ENCODE peak calls at places on chromosomes 13 and 19, in five cellular contexts. One of them, this sample, is unnamed.

GRCh38 chr13:48412100-48412556 is 785 bp downstream of the LPAR6 start:
- DNase-seq in tibial artery: no peak
- DNase-seq in heart right ventricle: no peak
- DNase-seq in H9: no peak
- DNase-seq in upper lobe of right lung: no peak
- DNase-seq in this sample: no peak

GRCh38 chr13:46654956-46655726 is 102.2 kb downstream of the LRCH1 start:
- DNase-seq in tibial artery: no peak
- DNase-seq in heart right ventricle: no peak
- DNase-seq in upper lobe of right lung: no peak
- DNase-seq in H9: no peak
- DNase-seq in this sample: no peak

GRCh38 chr13:38086721-38087120 is 217.1 kb upstream of the TRPC4 start:
- DNase-seq in tibial artery: no peak
- DNase-seq in H9: no peak
- DNase-seq in heart right ventricle: no peak
- DNase-seq in upper lobe of right lung: peak; percentile 40
- DNase-seq in this sample: no peak

GRCh38 chr13:60754211-60754610 is 357.2 kb downstream of the TDRD3 start:
- DNase-seq in upper lobe of right lung: no peak
- DNase-seq in H9: no peak
- DNase-seq in tibial artery: no peak
- DNase-seq in heart right ventricle: peak; percentile 4
- DNase-seq in this sample: no peak

GRCh38 chr19:57477191-57478008 is at the start of gene ZNF772:
- DNase-seq in upper lobe of right lung: peak; percentile 87
- DNase-seq in heart right ventricle: peak; percentile 84
- DNase-seq in tibial artery: peak; percentile 90
- DNase-seq in H9: peak; percentile 91
- DNase-seq in this sample: peak; percentile 92

GRCh38 chr19:31528261-31528660 is 179.0 kb upstream of the TSHZ3 start:
- DNase-seq in tibial artery: no peak
- DNase-seq in upper lobe of right lung: no peak
- DNase-seq in H9: no peak
- DNase-seq in heart right ventricle: no peak
- DNase-seq in this sample: no peak

GRCh38 chr13:99103536-99103935 is 97.1 kb upstream of the UBAC2 start:
- DNase-seq in upper lobe of right lung: no peak
- DNase-seq in heart right ventricle: no peak
- DNase-seq in tibial artery: no peak
- DNase-seq in H9: peak; percentile 40
- DNase-seq in this sample: no peak

GRCh38 chr19:47374876-47375693 is 26.0 kb downstream of the DHX34 start:
- DNase-seq in heart right ventricle: no peak
- DNase-seq in H9: no peak
- DNase-seq in tibial artery: no peak
- DNase-seq in upper lobe of right lung: no peak
- DNase-seq in this sample: no peak

GRCh38 chr13:59671853-59672252 is 491.9 kb downstream of the DIAPH3 start:
- DNase-seq in H9: no peak
- DNase-seq in tibial artery: no peak
- DNase-seq in heart right ventricle: no peak
- DNase-seq in upper lobe of right lung: no peak
- DNase-seq in this sample: no peak

GRCh38 chr19:49301866-49302252 is 23.1 kb downstream of the SLC6A16 start:
- DNase-seq in H9: no peak
- DNase-seq in tibial artery: no peak
- DNase-seq in heart right ventricle: no peak
- DNase-seq in upper lobe of right lung: no peak
- DNase-seq in this sample: no peak

GRCh38 chr13:48156466-48156865 is 61.6 kb upstream of the MED4 start:
- DNase-seq in upper lobe of right lung: no peak
- DNase-seq in H9: peak; percentile 71
- DNase-seq in heart right ventricle: no peak
- DNase-seq in tibial artery: peak; percentile 36
- DNase-seq in this sample: no peak

GRCh38 chr13:20391597-20392452 is 133.8 kb downstream of the CRYL1 start:
- DNase-seq in upper lobe of right lung: no peak
- DNase-seq in tibial artery: no peak
- DNase-seq in H9: no peak
- DNase-seq in heart right ventricle: no peak
- DNase-seq in this sample: no peak

GRCh38 chr19:42343344-42344110 is 18.1 kb downstream of the MEGF8 start:
- DNase-seq in heart right ventricle: no peak
- DNase-seq in tibial artery: no peak
- DNase-seq in upper lobe of right lung: no peak
- DNase-seq in H9: peak; percentile 64
- DNase-seq in this sample: no peak
- TF ChIP-seq CTCF in heart right ventricle: no peak
- TF ChIP-seq CTCF in tibial artery: no peak
- TF ChIP-seq CTCF in upper lobe of right lung: no peak
- TF ChIP-seq CTCF in H9: peak; percentile 79
- TF ChIP-seq CTCF in this sample: peak; percentile 48

GRCh38 chr19:28541029-28541428 is 671.9 kb downstream of the UQCRFS1 start:
- DNase-seq in tibial artery: no peak
- DNase-seq in H9: no peak
- DNase-seq in heart right ventricle: no peak
- DNase-seq in upper lobe of right lung: no peak
- DNase-seq in this sample: no peak

GRCh38 chr19:28544451-28545261 is 668.3 kb downstream of the UQCRFS1 start:
- DNase-seq in H9: no peak
- DNase-seq in tibial artery: no peak
- DNase-seq in heart right ventricle: no peak
- DNase-seq in upper lobe of right lung: no peak
- DNase-seq in this sample: no peak

GRCh38 chr19:28543244-28543776 is 669.6 kb downstream of the UQCRFS1 start:
- DNase-seq in H9: no peak
- DNase-seq in upper lobe of right lung: no peak
- DNase-seq in tibial artery: no peak
- DNase-seq in heart right ventricle: no peak
- DNase-seq in this sample: no peak

GRCh38 chr19:28541602-28542393 is 671.2 kb downstream of the UQCRFS1 start:
- DNase-seq in tibial artery: no peak
- DNase-seq in heart right ventricle: no peak
- DNase-seq in upper lobe of right lung: no peak
- DNase-seq in H9: no peak
- DNase-seq in this sample: no peak

GRCh38 chr19:28542394-28543243 is 670.3 kb downstream of the UQCRFS1 start:
- DNase-seq in heart right ventricle: no peak
- DNase-seq in tibial artery: no peak
- DNase-seq in upper lobe of right lung: no peak
- DNase-seq in H9: no peak
- DNase-seq in this sample: no peak
- TF ChIP-seq CTCF in heart right ventricle: no peak
- TF ChIP-seq CTCF in tibial artery: no peak
- TF ChIP-seq CTCF in upper lobe of right lung: no peak
- TF ChIP-seq CTCF in H9: no peak
- TF ChIP-seq CTCF in this sample: no peak

DNA sequence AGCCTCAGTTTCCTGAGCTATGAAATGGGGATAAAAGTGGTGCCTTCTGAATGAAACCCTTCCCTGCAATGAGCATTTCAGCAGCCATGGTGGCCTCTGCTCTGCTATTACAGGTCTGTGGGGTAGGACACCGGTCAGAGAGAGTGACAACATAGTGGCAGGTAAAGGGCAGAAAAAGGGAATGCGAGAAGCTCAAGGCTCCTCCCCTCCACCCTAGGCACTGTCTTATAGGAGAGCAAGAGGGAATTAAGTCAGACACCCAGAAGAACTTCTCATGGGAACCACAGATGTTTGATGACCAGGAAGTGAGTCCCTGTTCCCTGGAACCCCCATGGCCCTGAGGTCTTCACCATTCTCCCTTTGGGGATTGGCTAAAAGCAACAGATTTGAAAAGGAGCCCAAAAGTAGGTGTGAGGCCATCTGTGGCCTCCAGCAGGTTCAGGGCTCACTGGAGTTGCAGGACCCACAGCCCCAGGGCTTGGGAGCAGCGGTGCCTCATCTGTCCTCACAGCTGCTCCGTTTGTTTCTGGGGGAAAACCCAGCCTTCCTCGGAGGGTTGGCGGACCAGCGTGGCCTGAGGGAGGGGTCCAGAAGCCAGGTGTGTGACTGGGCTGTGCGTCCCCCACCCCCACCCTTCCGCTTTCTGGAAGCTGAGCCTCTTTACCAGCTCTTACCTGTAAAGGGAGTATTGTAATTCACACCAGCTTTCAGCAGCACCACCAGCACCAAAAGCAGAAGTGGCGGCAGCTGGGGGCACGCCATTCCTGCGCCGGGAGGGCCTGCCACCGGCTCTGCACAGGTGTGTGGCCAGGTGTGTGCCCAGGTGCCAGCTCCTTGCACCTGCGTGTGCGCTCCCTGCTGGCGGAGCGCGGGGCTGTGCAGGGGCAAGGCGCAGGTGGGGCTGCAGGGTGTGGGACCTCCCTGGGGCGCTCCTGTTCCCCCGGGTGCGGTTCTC is 19.4 kb downstream of the IQCN start:
- DNase-seq in upper lobe of right lung: no peak
- DNase-seq in heart right ventricle: no peak
- DNase-seq in tibial artery: no peak
- DNase-seq in H9: peak; percentile 76
- DNase-seq in this sample: no peak
- TF ChIP-seq CTCF in upper lobe of right lung: peak; percentile 26
- TF ChIP-seq CTCF in heart right ventricle: no peak
- TF ChIP-seq CTCF in tibial artery: no peak
- TF ChIP-seq CTCF in H9: peak; percentile 66
- TF ChIP-seq CTCF in this sample: no peak

GRCh38 chr19:3879656-3880055 is 829 bp upstream of the ATCAY start:
- DNase-seq in H9: no peak
- DNase-seq in tibial artery: no peak
- DNase-seq in upper lobe of right lung: no peak
- DNase-seq in heart right ventricle: no peak
- DNase-seq in this sample: no peak
- TF ChIP-seq CTCF in H9: peak; percentile 68
- TF ChIP-seq CTCF in tibial artery: no peak
- TF ChIP-seq CTCF in upper lobe of right lung: no peak
- TF ChIP-seq CTCF in heart right ventricle: no peak
- TF ChIP-seq CTCF in this sample: peak; percentile 29

GRCh38 chr13:88602786-88603777 is 931.9 kb downstream of the SLITRK5 start:
- DNase-seq in heart right ventricle: no peak
- DNase-seq in tibial artery: no peak
- DNase-seq in H9: no peak
- DNase-seq in upper lobe of right lung: no peak
- DNase-seq in this sample: no peak
- TF ChIP-seq CTCF in heart right ventricle: no peak
- TF ChIP-seq CTCF in tibial artery: no peak
- TF ChIP-seq CTCF in H9: no peak
- TF ChIP-seq CTCF in upper lobe of right lung: no peak
- TF ChIP-seq CTCF in this sample: no peak

GRCh38 chr19:7874857-7875393 is 735 bp upstream of the PRR36 start:
- DNase-seq in tibial artery: no peak
- DNase-seq in H9: no peak
- DNase-seq in upper lobe of right lung: no peak
- DNase-seq in heart right ventricle: no peak
- DNase-seq in this sample: no peak
- TF ChIP-seq CTCF in tibial artery: no peak
- TF ChIP-seq CTCF in H9: peak; percentile 24
- TF ChIP-seq CTCF in upper lobe of right lung: no peak
- TF ChIP-seq CTCF in heart right ventricle: no peak
- TF ChIP-seq CTCF in this sample: no peak

DNA sequence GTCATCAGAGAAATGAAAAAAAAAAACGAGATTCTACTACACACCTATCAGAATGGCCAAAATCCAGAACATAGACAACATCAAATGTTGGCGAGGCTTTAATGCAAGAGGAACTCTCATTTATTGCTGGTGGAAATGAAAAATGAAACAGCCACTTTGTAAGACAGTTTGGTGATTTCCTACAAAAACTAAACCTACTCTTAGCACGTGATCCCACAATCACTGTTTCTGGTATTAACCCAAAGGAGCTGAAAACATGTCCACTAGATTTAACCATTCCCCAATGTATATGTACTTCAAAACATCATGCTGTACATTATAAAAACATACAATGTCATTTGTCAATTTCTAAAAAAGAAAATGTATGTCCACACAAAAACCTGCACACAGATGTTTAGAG is 13.0 kb downstream of the MYCBP2 start:
- DNase-seq in H9: no peak
- DNase-seq in heart right ventricle: no peak
- DNase-seq in upper lobe of right lung: no peak
- DNase-seq in tibial artery: no peak
- DNase-seq in this sample: no peak
- TF ChIP-seq CTCF in H9: no peak
- TF ChIP-seq CTCF in heart right ventricle: no peak
- TF ChIP-seq CTCF in upper lobe of right lung: no peak
- TF ChIP-seq CTCF in tibial artery: no peak
- TF ChIP-seq CTCF in this sample: no peak